ENCODE peak calls at places on chromosomes 16 and 17, in six cellular contexts. B is NCI-H1092; G is HEK293T; Z is activated T-cell treated with anti-CD3 and anti-CD28 coated beads for 1 hour; E is HS-5; W is stimulated activated CD8-positive, alpha-beta memory T cell treated with anti-CD3 and anti-CD28 coated beads, Interleukin-4, amount 100 ng/mL, for 24 hours. Q is an unnamed sample.

GRCh38 chr16:50498756-50499155 is 49.4 kb upstream of the NKD1 start:
- DNase-seq in B (no peak), G (no peak), Z (no peak), E (no peak), W (no peak), Q (no peak)

GRCh38 chr17:7355053-7355452 is at the start of gene TMEM95:
- DNase-seq in B (no peak), G (no peak), Z (no peak), E (no peak), W (no peak), Q (no peak)

GRCh38 chr16:89574681-89575246 is 794 bp upstream of the CPNE7 start:
- DNase-seq in B (no peak), G (no peak), Z (peak; percentile 27), E (no peak), W (peak; percentile 41), Q (no peak)

GRCh38 chr17:41885733-41886132 is 20.5 kb upstream of the KLHL11 start:
- DNase-seq in B (no peak), G (peak; percentile 54), Z (no peak), E (no peak), W (no peak), Q (no peak)

GRCh38 chr16:22685162-22685830 is 128.7 kb upstream of the HS3ST2 start:
- DNase-seq in B (no peak), G (no peak), Z (no peak), E (no peak), W (no peak), Q (no peak)

GRCh38 chr17:3698139-3698538 is 2.2 kb upstream of the P2RX5 start:
- DNase-seq in B (no peak), G (no peak), Z (no peak), E (no peak), W (no peak), Q (no peak)

GRCh38 chr17:3049705-3050295 is 13.6 kb downstream of the OR1D5 start:
- DNase-seq in B (no peak), G (no peak), Z (no peak), E (no peak), W (no peak), Q (no peak)

GRCh38 chr17:19004601-19005441 is at the start of gene FAM83G:
- DNase-seq in B (no peak), G (peak; percentile 53), Z (peak; percentile 85), E (peak; percentile 41), W (peak; percentile 86), Q (peak; percentile 23)

GRCh38 chr17:80596760-80597608 is 52.3 kb downstream of the RPTOR start:
- DNase-seq in B (no peak), G (no peak), Z (no peak), E (no peak), W (no peak), Q (no peak)